ENCODE peak calls at places on chromosomes 12 and 14, in seven cellular contexts. One of them, this sample, is unnamed.

GRCh38 chr14:104604461-104605449 is at the start of gene TMEM179:
- DNase-seq in A549: no peak
- DNase-seq in testis: peak; percentile 53
- DNase-seq in CD4-positive, alpha-beta memory T cell: no peak
- DNase-seq in lung: no peak
- DNase-seq in esophagus squamous epithelium: no peak
- DNase-seq in left ventricle myocardium inferior: no peak
- DNase-seq in this sample: no peak

GRCh38 chr12:93990832-93991748 is 157.3 kb upstream of the PLXNC1 start:
- DNase-seq in A549: peak; percentile 48
- DNase-seq in testis: peak; percentile 59
- DNase-seq in CD4-positive, alpha-beta memory T cell: no peak
- DNase-seq in lung: no peak
- DNase-seq in esophagus squamous epithelium: no peak
- DNase-seq in left ventricle myocardium inferior: peak; percentile 39
- DNase-seq in this sample: no peak

GRCh38 chr12:110004598-110004997 is 5.4 kb downstream of the ANKRD13A start:
- DNase-seq in A549: no peak
- DNase-seq in testis: no peak
- DNase-seq in CD4-positive, alpha-beta memory T cell: peak; percentile 10
- DNase-seq in lung: no peak
- DNase-seq in esophagus squamous epithelium: no peak
- DNase-seq in left ventricle myocardium inferior: no peak
- DNase-seq in this sample: no peak

GRCh38 chr14:76666746-76667145 is 94.5 kb upstream of the VASH1 start:
- DNase-seq in A549: no peak
- DNase-seq in testis: no peak
- DNase-seq in CD4-positive, alpha-beta memory T cell: no peak
- DNase-seq in lung: no peak
- DNase-seq in esophagus squamous epithelium: no peak
- DNase-seq in left ventricle myocardium inferior: no peak
- DNase-seq in this sample: no peak

GRCh38 chr12:7907009-7907408 is 29.0 kb downstream of the SLC2A3 start:
- DNase-seq in A549: peak; percentile 93
- DNase-seq in testis: peak; percentile 22
- DNase-seq in CD4-positive, alpha-beta memory T cell: no peak
- DNase-seq in lung: no peak
- DNase-seq in esophagus squamous epithelium: no peak
- DNase-seq in left ventricle myocardium inferior: no peak
- DNase-seq in this sample: peak; percentile 16

GRCh38 chr12:110857528-110857927 is 10.7 kb downstream of the CCDC63 start:
- DNase-seq in A549: no peak
- DNase-seq in testis: no peak
- DNase-seq in CD4-positive, alpha-beta memory T cell: no peak
- DNase-seq in lung: no peak
- DNase-seq in esophagus squamous epithelium: no peak
- DNase-seq in left ventricle myocardium inferior: no peak
- DNase-seq in this sample: no peak

GRCh38 chr12:121095544-121096198 is 37.0 kb upstream of the P2RX7 start:
- DNase-seq in A549: peak; percentile 64
- DNase-seq in testis: peak; percentile 81
- DNase-seq in CD4-positive, alpha-beta memory T cell: peak; percentile 73
- DNase-seq in lung: peak; percentile 69
- DNase-seq in esophagus squamous epithelium: no peak
- DNase-seq in left ventricle myocardium inferior: peak; percentile 67
- DNase-seq in this sample: peak; percentile 67

GRCh38 chr14:100750762-100751699 is 24.3 kb downstream of the DLK1 start:
- DNase-seq in A549: no peak
- DNase-seq in testis: no peak
- DNase-seq in CD4-positive, alpha-beta memory T cell: no peak
- DNase-seq in lung: no peak
- DNase-seq in esophagus squamous epithelium: no peak
- DNase-seq in left ventricle myocardium inferior: no peak
- DNase-seq in this sample: no peak

GRCh38 chr12:46549527-46550265 is 177.1 kb upstream of the SLC38A2 start:
- DNase-seq in A549: peak; percentile 82
- DNase-seq in testis: no peak
- DNase-seq in CD4-positive, alpha-beta memory T cell: no peak
- DNase-seq in lung: no peak
- DNase-seq in esophagus squamous epithelium: no peak
- DNase-seq in left ventricle myocardium inferior: no peak
- DNase-seq in this sample: peak; percentile 44

GRCh38 chr12:70535896-70536374 is 101.3 kb downstream of the PTPRB start:
- DNase-seq in A549: no peak
- DNase-seq in testis: peak; percentile 55
- DNase-seq in CD4-positive, alpha-beta memory T cell: no peak
- DNase-seq in lung: no peak
- DNase-seq in esophagus squamous epithelium: no peak
- DNase-seq in left ventricle myocardium inferior: no peak
- DNase-seq in this sample: no peak
- H3K27ac ChIP-seq in A549: no peak overlapping the region
- H3K27ac ChIP-seq in testis: peak overlapping the region; percentile 55
- H3K27ac ChIP-seq in CD4-positive, alpha-beta memory T cell: no peak overlapping the region
- H3K27ac ChIP-seq in lung: peak overlapping the region; percentile 57
- H3K27ac ChIP-seq in esophagus squamous epithelium: no peak overlapping the region
- H3K27ac ChIP-seq in left ventricle myocardium inferior: peak overlapping the region; percentile 82
- H3K27ac ChIP-seq in this sample: no peak overlapping the region

DNA sequence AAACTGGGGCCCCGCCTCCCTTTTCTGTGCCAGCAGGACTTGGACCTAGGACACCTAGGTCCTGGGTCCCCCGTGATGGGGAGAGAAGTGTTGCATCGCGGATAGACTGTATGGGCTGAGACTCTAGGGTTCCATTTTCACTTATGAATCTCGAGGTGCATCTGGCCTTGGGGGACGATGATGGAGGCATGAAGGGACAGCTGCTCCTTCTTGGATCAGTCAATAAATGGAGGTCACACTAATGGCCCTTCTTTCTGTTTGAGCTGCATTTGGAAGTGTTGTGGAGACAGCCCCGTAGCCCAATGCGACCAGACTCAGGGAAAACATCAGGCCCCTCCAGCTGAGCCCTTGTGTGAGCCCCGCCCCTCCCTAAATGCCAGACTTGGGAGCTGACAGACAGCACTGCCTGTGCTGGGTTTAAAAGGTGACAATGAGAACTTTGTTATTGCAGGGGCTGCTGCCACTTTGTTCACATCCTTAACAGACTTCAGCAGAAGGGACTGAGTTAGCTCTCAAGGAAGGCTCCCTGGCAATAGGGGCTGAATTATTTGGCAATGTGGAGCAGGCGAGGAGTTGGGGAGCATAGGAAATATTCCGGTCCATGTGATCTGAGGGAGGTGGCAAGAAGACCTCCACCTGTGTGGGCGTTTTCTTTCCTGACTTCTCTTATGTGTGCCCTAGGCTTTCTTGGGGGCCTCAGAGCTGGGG is 838 bp downstream of the DTX3 start:
- DNase-seq in A549: no peak
- DNase-seq in testis: peak; percentile 40
- DNase-seq in CD4-positive, alpha-beta memory T cell: no peak
- DNase-seq in lung: no peak
- DNase-seq in esophagus squamous epithelium: no peak
- DNase-seq in left ventricle myocardium inferior: no peak
- DNase-seq in this sample: no peak
- H3K4me3 ChIP-seq in A549: peak overlapping the region; percentile 90
- H3K4me3 ChIP-seq in testis: peak overlapping the region; percentile 75
- H3K4me3 ChIP-seq in CD4-positive, alpha-beta memory T cell: peak overlapping the region; percentile 58
- H3K4me3 ChIP-seq in lung: peak overlapping the region; percentile 48
- H3K4me3 ChIP-seq in esophagus squamous epithelium: peak overlapping the region; percentile 63
- H3K4me3 ChIP-seq in left ventricle myocardium inferior: peak overlapping the region; percentile 83
- H3K4me3 ChIP-seq in this sample: peak overlapping the region; percentile 44

GRCh38 chr12:52438305-52439301 is 4.4 kb upstream of the KRT75 start:
- DNase-seq in A549: no peak
- DNase-seq in testis: no peak
- DNase-seq in CD4-positive, alpha-beta memory T cell: no peak
- DNase-seq in lung: no peak
- DNase-seq in esophagus squamous epithelium: no peak
- DNase-seq in left ventricle myocardium inferior: no peak
- DNase-seq in this sample: no peak

GRCh38 chr12:52436000-52436827 is 2.0 kb upstream of the KRT75 start:
- DNase-seq in A549: no peak
- DNase-seq in testis: no peak
- DNase-seq in CD4-positive, alpha-beta memory T cell: no peak
- DNase-seq in lung: no peak
- DNase-seq in esophagus squamous epithelium: no peak
- DNase-seq in left ventricle myocardium inferior: no peak
- DNase-seq in this sample: no peak

GRCh38 chr12:52436828-52437474 is 2.8 kb upstream of the KRT75 start:
- DNase-seq in A549: no peak
- DNase-seq in testis: no peak
- DNase-seq in CD4-positive, alpha-beta memory T cell: no peak
- DNase-seq in lung: no peak
- DNase-seq in esophagus squamous epithelium: no peak
- DNase-seq in left ventricle myocardium inferior: no peak
- DNase-seq in this sample: no peak

GRCh38 chr12:52435659-52435999 is 1.5 kb upstream of the KRT75 start:
- DNase-seq in A549: no peak
- DNase-seq in testis: no peak
- DNase-seq in CD4-positive, alpha-beta memory T cell: no peak
- DNase-seq in lung: no peak
- DNase-seq in esophagus squamous epithelium: no peak
- DNase-seq in left ventricle myocardium inferior: no peak
- DNase-seq in this sample: no peak

DNA sequence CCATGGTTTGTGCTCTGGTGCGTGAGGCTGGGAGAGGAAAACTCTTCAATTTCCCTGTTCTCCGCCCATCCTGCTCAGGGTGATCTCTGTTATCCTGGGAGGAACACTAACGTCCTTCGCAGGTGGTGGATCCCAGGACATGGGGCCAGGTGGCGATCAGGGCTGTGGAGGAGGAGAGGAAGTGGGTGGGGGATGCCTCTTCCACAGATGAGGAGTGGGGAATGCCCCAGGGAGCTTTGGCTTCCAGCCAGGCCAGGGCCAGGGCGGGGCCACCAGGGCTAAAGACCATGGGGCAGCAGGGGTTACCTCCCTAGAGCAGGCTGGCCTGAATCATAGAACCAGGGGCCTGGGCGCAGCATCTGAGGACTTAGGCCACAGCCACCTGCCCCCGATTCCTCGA is 3.3 kb upstream of the KRT75 start:
- DNase-seq in A549: no peak
- DNase-seq in testis: no peak
- DNase-seq in CD4-positive, alpha-beta memory T cell: no peak
- DNase-seq in lung: no peak
- DNase-seq in esophagus squamous epithelium: no peak
- DNase-seq in left ventricle myocardium inferior: no peak
- DNase-seq in this sample: no peak
- H3K27ac ChIP-seq in A549: peak overlapping the region; percentile 24
- H3K27ac ChIP-seq in testis: no peak overlapping the region
- H3K27ac ChIP-seq in CD4-positive, alpha-beta memory T cell: no peak overlapping the region
- H3K27ac ChIP-seq in lung: no peak overlapping the region
- H3K27ac ChIP-seq in esophagus squamous epithelium: no peak overlapping the region
- H3K27ac ChIP-seq in left ventricle myocardium inferior: no peak overlapping the region
- H3K27ac ChIP-seq in this sample: no peak overlapping the region

GRCh38 chr12:27711312-27711682 is 665 bp downstream of the MRPS35 start:
- DNase-seq in A549: peak; percentile 22
- DNase-seq in testis: no peak
- DNase-seq in CD4-positive, alpha-beta memory T cell: no peak
- DNase-seq in lung: no peak
- DNase-seq in esophagus squamous epithelium: no peak
- DNase-seq in left ventricle myocardium inferior: no peak
- DNase-seq in this sample: peak; percentile 65

GRCh38 chr12:27709212-27709931 is 1.3 kb upstream of the MRPS35 start:
- DNase-seq in A549: no peak
- DNase-seq in testis: no peak
- DNase-seq in CD4-positive, alpha-beta memory T cell: no peak
- DNase-seq in lung: no peak
- DNase-seq in esophagus squamous epithelium: no peak
- DNase-seq in left ventricle myocardium inferior: no peak
- DNase-seq in this sample: no peak

GRCh38 chr12:27709932-27710591 is 570 bp upstream of the MRPS35 start:
- DNase-seq in A549: peak; percentile 68
- DNase-seq in testis: no peak
- DNase-seq in CD4-positive, alpha-beta memory T cell: no peak
- DNase-seq in lung: no peak
- DNase-seq in esophagus squamous epithelium: no peak
- DNase-seq in left ventricle myocardium inferior: no peak
- DNase-seq in this sample: no peak

GRCh38 chr12:27710592-27711311 is at the start of gene MRPS35:
- DNase-seq in A549: peak; percentile 96
- DNase-seq in testis: peak; percentile 94
- DNase-seq in CD4-positive, alpha-beta memory T cell: peak; percentile 90
- DNase-seq in lung: peak; percentile 92
- DNase-seq in esophagus squamous epithelium: peak; percentile 38
- DNase-seq in left ventricle myocardium inferior: peak; percentile 94
- DNase-seq in this sample: peak; percentile 81

DNA sequence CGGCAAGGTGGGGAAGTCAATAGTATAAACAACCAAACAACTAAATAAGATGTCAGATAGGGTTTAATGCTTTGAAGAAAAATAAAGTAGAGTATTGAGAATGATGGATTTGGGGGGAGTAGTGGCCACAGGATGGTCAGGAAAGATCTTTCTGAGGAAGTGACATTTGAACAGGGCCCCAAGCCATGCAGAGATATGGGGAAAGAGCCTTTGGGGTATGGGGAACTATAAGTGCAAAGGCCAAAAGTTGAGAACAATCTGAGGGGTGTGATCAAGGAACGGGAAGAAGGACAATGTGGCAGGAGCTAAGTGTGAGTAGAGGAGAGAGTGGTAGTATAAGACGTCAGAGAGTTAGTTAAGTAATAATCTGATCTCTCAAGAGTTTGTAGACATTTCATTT is 1.3 kb downstream of the MRPS35 start:
- DNase-seq in A549: no peak
- DNase-seq in testis: no peak
- DNase-seq in CD4-positive, alpha-beta memory T cell: no peak
- DNase-seq in lung: no peak
- DNase-seq in esophagus squamous epithelium: no peak
- DNase-seq in left ventricle myocardium inferior: no peak
- DNase-seq in this sample: no peak
- H3K4me3 ChIP-seq in A549: peak overlapping the region; percentile 91
- H3K4me3 ChIP-seq in testis: no peak overlapping the region
- H3K4me3 ChIP-seq in CD4-positive, alpha-beta memory T cell: no peak overlapping the region
- H3K4me3 ChIP-seq in lung: no peak overlapping the region
- H3K4me3 ChIP-seq in esophagus squamous epithelium: peak overlapping the region; percentile 98
- H3K4me3 ChIP-seq in left ventricle myocardium inferior: peak overlapping the region; percentile 97
- H3K4me3 ChIP-seq in this sample: peak overlapping the region; percentile 93

DNA sequence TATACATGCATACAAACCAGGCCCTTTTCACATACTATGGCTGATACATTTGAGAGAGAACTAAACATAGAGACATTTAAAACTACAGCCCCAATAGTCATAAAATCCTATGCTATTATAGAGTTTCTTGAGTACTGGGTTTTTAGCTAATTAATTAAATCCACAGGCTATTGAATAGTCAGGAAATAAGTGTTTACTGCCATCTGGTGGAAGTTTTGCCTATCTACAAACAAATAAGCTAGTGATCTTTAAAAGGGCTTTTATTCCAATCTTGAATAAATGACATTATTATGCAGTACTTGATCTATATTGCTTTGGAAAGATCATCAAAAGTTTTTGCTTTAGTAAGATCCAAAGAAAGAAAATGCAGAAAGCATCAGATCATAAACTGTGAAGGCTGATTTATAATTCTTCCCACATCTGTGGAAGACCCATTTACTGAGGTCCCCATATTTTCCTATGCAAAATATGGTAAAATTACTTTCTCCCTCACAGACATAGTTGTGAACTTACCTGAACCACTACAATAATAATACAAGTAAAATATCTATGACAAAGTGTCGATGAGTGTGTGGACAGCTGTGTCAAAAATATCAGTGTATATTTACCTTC is 131.3 kb downstream of the ITPR2 start:
- DNase-seq in A549: peak; percentile 58
- DNase-seq in testis: no peak
- DNase-seq in CD4-positive, alpha-beta memory T cell: peak; percentile 23
- DNase-seq in lung: no peak
- DNase-seq in esophagus squamous epithelium: no peak
- DNase-seq in left ventricle myocardium inferior: no peak
- DNase-seq in this sample: peak; percentile 36
- H3K27ac ChIP-seq in A549: no peak overlapping the region
- H3K27ac ChIP-seq in testis: no peak overlapping the region
- H3K27ac ChIP-seq in CD4-positive, alpha-beta memory T cell: no peak overlapping the region
- H3K27ac ChIP-seq in lung: no peak overlapping the region
- H3K27ac ChIP-seq in esophagus squamous epithelium: no peak overlapping the region
- H3K27ac ChIP-seq in left ventricle myocardium inferior: no peak overlapping the region
- H3K27ac ChIP-seq in this sample: no peak overlapping the region

This sample was measured in CD4-positive, CD25-positive, alpha-beta regulatory T cell.